ENCODE peak calls at places on chromosomes 5 and 9, in five cellular contexts. P is PC-3; I is SHP77; Y is CD4-positive, alpha-beta memory T cell; R is fibroblast of pulmonary artery. F is an unnamed sample.

GRCh38 chr5:169980418-169981053 is at the start of gene INSYN2B:
- DNase-seq in P (peak), I (peak), Y (no peak), R (peak), F (peak)

GRCh38 chr5:143338658-143339366 is 64.7 kb downstream of the NR3C1 start:
- DNase-seq in P (no peak), I (no peak), Y (no peak), R (peak), F (no peak)

GRCh38 chr5:86806206-86806605 is 188.5 kb downstream of the COX7C start:
- DNase-seq in P (peak), I (no peak), Y (no peak), R (no peak), F (no peak)

GRCh38 chr5:34686762-34687268 is 30.7 kb downstream of the RAI14 start:
- DNase-seq in P (peak), I (peak), Y (no peak), R (peak), F (no peak)

GRCh38 chr5:54844905-54845566 is 140.4 kb downstream of the ESM1 start:
- DNase-seq in P (peak), I (no peak), Y (peak), R (peak), F (peak)

GRCh38 chr9:73548201-73548600 is 396.5 kb downstream of the ANXA1 start:
- DNase-seq in P (no peak), I (peak), Y (no peak), R (no peak), F (no peak)

GRCh38 chr5:39274388-39275085 is 55.2 kb upstream of the FYB1 start:
- DNase-seq in P (no peak), I (no peak), Y (peak), R (no peak), F (peak)

GRCh38 chr9:95025213-95026170 is 292.0 kb downstream of the FANCC start:
- DNase-seq in P (no peak), I (no peak), Y (no peak), R (peak), F (no peak)

GRCh38 chr5:37637165-37637845 is 202.5 kb downstream of the GDNF start:
- DNase-seq in P (peak), I (no peak), Y (no peak), R (peak), F (no peak)

GRCh38 chr5:77987331-77987730 is 211.2 kb upstream of the TBCA start:
- DNase-seq in P (no peak), I (no peak), Y (no peak), R (no peak), F (no peak)

GRCh38 chr5:120872292-120872691 is 408.2 kb downstream of the PRR16 start:
- DNase-seq in P (no peak), I (no peak), Y (no peak), R (no peak), F (no peak)

GRCh38 chr5:7842531-7842930 is 8.4 kb downstream of the CFAP90 start:
- DNase-seq in P (no peak), I (no peak), Y (no peak), R (no peak), F (no peak)

F was measured in Jurkat, Clone E6-1.